ENCODE peak calls at places on chromosomes 4 and X, in eight cellular contexts. P, G, T, V, N, E, F and U are unnamed samples.
A peak's percentile ranks its signal among the peaks of the same experiment; 100 is the strongest.

GRCh38 chr4:55475394-55476243 is 71.1 kb downstream of the CLOCK start:
- DNase-seq in F (peak; percentile 80), T (peak; percentile 62), N (peak; percentile 24), P (no peak), G (no peak), E (no peak), V (no peak), U (no peak)

GRCh38 chr4:83276299-83277040 is 8.1 kb downstream of the COQ2 start:
- DNase-seq in E (no peak), T (no peak), P (no peak), N (no peak), V (no peak), G (no peak), F (no peak), U (no peak)

GRCh38 chr4:47990145-47990544 is 26.3 kb downstream of the CNGA1 start:
- DNase-seq in T (no peak), E (no peak), V (no peak), G (no peak), N (no peak), F (no peak), P (no peak), U (no peak)

GRCh38 chrX:16992902-16993301 is 46.4 kb downstream of the REPS2 start:
- DNase-seq in E (no peak), T (no peak), F (no peak), N (no peak), P (no peak), G (no peak), V (no peak), U (no peak)

GRCh38 chr4:128521634-128522253 is 234.1 kb upstream of the PGRMC2 start:
- DNase-seq in T (peak; percentile 62), V (no peak), E (no peak), P (no peak), N (no peak), F (peak; percentile 86), G (no peak), U (no peak)

GRCh38 chr4:72463724-72464123 is 105.3 kb downstream of the ADAMTS3 start:
- DNase-seq in T (no peak), N (no peak), P (no peak), V (no peak), E (no peak), G (no peak), F (no peak), U (no peak)

GRCh38 chrX:134537179-134537945 is 77.4 kb downstream of the HPRT1 start:
- DNase-seq in P (peak; percentile 31), T (peak; percentile 83), G (no peak), E (no peak), V (no peak), N (no peak), F (peak; percentile 63), U (peak; percentile 89)

GRCh38 chrX:137651647-137652046 is 85.7 kb downstream of the ZIC3 start:
- DNase-seq in P (no peak), G (no peak), N (no peak), E (no peak), F (no peak), T (no peak), V (no peak), U (no peak)

GRCh38 chrX:71282514-71283408 is 674 bp upstream of the NONO start:
- DNase-seq in E (peak; percentile 43), F (no peak), T (peak; percentile 73), P (peak; percentile 4), N (peak; percentile 31), V (no peak), G (peak; percentile 23), U (peak; percentile 48)